ENCODE peak calls at places on chromosomes 11 and 22, in nine cellular contexts. C is dorsolateral prefrontal cortex, W is adrenal gland, T is tibial nerve, G is heart left ventricle, N is sigmoid colon, O is left ventricle myocardium inferior, F is fibroblast of lung, B is SK-N-SH. X is an unnamed sample. For H3K27me3, the result is how much of the 10 kb centered on the place peaks cover.

GRCh38 chr11:26992031-26992541 is 1.8 kb upstream of the FIBIN start:
- DNase-seq in G (no peak), T (peak), B (no peak), W (no peak), C (no peak), O (no peak), F (peak), N (no peak), X (no peak)

GRCh38 chr11:19962053-19962794 is 198.1 kb downstream of the DBX1 start:
- DNase-seq in N (no peak), O (no peak), W (no peak), B (no peak), C (no peak), F (no peak), T (no peak), G (no peak), X (no peak)

GRCh38 chr11:490930-491260 is 16.1 kb downstream of the RNH1 start:
- DNase-seq in O (no peak), W (no peak), N (no peak), T (no peak), G (no peak), F (no peak), C (no peak), B (no peak), X (no peak)

GRCh38 chr11:30017467-30017895 is 651 bp upstream of the KCNA4 start:
- DNase-seq in W (no peak), F (no peak), G (no peak), N (no peak), B (no peak), O (no peak), C (no peak), T (no peak), X (no peak)

GRCh38 chr22:19959043-19959586 is 17.5 kb upstream of the TXNRD2 start:
- DNase-seq in B (peak), O (peak), T (peak), F (peak), W (peak), C (no peak), N (peak), G (peak), X (no peak)

GRCh38 chr11:16028406-16028805 is 327.9 kb downstream of the SOX6 start:
- DNase-seq in T (no peak), W (no peak), B (no peak), C (no peak), F (peak), G (no peak), N (no peak), O (no peak), X (no peak)

GRCh38 chr22:30694171-30694637 is 470 bp upstream of the OSBP2 start:
- DNase-seq in C (peak), O (peak), W (peak), N (peak), T (peak), F (peak), G (peak), B (peak), X (peak)

GRCh38 chr11:2518112-2518982 is 73.5 kb downstream of the KCNQ1 start:
- DNase-seq in G (peak), C (peak), W (no peak), O (peak), N (peak), B (peak), T (no peak), F (no peak), X (no peak)

GRCh38 chr22:49969751-49970527 is 9.4 kb downstream of the PIM3 start:
- DNase-seq in F (no peak), T (no peak), O (peak), G (no peak), C (no peak), B (peak), W (peak), N (peak), X (peak)

GRCh38 chr11:82720267-82720666 is 13.4 kb downstream of the FAM181B start:
- DNase-seq in C (no peak), G (no peak), W (peak), F (no peak), N (no peak), B (no peak), O (no peak), T (no peak), X (no peak)

GRCh38 chr11:111797145-111797581 is 31.0 kb upstream of the PPP2R1B start:
- DNase-seq in N (no peak), F (peak), B (no peak), O (no peak), G (no peak), W (no peak), C (peak), T (no peak), X (peak)

GRCh38 chr22:23395476-23396361 is 184.4 kb downstream of the IGLL1 start:
- DNase-seq in C (no peak), W (no peak), O (no peak), G (no peak), B (no peak), F (no peak), N (peak), T (no peak), X (no peak)

GRCh38 chr22:46971141-46971775 is 208.8 kb downstream of the TBC1D22A start:
- DNase-seq in F (peak), W (peak), C (no peak), N (peak), B (peak), O (peak), G (peak), T (peak), X (no peak)

GRCh38 chr11:126414615-126415014 is 59.1 kb downstream of the ST3GAL4 start:
- DNase-seq in F (no peak), G (no peak), C (no peak), N (no peak), B (no peak), O (no peak), W (no peak), T (no peak), X (no peak)

GRCh38 chr22:33909075-33909458 is 11.2 kb downstream of the LARGE1 start:
- DNase-seq in W (peak), B (no peak), T (no peak), O (no peak), C (no peak), G (no peak), N (peak), F (peak), X (no peak)

GRCh38 chr22:44200451-44200850 is 19.7 kb downstream of the PARVG start:
- DNase-seq in W (no peak), F (no peak), T (no peak), O (no peak), N (peak), G (no peak), B (no peak), C (no peak), X (no peak)
- H3K4me3 ChIP-seq in W (no peak), F (no peak), T (no peak), O (no peak), N (no peak), G (no peak), B (no peak), C (no peak), X (no peak)

DNA sequence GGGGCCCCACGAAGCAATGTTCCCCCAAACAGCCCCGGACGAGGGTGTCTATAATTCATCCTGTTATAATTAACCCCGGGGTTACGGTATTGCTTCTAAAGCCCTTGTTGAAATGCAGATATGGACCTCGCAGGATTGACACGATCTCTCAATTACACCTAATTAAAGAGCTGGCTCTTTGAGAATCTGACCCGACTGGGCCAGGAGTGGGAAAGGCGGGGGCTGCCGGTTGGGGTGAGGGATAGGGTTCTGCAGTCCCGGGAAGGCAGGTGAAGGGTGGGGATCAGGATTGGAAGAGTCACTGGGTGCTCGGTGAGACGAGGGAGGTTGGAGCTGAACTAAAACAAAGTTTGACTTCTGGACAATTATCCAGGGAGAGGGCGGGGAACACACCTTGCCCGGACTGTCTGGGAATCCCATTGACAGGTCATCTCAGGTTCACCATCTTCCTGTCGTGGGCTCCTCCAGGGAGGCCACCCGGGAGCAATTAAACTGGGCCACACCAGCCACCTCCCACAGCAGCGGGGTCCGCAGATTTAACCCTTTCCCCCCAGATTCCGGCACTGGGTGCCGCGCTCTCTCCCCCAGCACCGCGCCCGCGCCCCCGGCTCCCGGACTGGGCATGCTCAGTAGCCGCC is 368 bp upstream of the ELMOD1 start:
- DNase-seq in B (no peak), W (no peak), F (no peak), G (no peak), C (no peak), N (no peak), T (no peak), O (no peak), X (no peak)
- H3K27me3 ChIP-seq in B (under half), W (under half), F (under half), G (under half), C (under half), N (under half), T (half or more), O (half or more), X (under half)

DNA sequence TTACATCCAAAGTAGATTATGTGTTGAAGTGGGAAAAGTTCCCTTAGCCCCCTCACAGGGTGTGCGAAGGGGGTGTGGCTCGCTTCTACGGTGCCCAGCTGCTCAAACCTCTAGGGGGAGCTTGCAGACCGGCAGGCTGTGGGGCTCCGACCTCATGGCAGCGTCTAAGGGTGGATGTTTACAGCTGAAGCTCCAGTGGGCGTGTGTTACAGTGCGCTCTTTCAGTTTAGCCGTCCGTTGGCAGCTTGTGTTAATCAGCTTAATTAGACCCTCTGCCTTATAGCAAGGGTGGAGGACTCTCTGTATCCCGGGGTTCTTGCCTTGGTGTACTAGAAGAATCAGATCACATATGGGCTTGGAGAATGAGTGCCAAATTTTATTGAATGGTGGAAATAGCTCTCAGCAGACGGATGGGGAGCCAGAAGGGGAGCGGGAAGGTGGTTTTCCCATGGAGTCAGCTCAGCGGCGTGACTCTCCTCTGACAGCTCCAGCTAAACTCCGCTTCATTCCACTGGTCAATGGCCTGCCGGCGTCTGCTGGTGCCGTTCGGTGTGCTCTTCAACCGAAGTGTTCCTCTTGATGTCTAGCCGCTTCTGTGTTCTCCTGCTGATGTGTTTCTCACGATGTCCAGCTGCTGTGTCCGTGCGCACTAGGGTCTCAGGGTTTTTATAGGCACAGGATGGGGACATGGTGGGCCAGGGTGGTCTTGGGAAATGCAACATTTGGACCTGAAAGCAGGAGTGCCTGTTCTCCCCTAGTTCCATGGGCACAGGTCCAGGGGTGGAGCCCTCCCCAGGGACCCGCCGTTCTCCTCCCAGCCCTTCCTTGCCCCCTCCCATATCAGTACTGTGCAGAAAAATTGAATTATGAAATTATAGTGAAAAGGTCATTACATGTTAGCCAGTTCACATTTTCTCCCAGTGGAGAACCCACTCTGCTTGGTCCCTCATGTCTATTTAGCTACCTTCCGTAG is 28.6 kb upstream of the OR10G7 start:
- DNase-seq in B (peak), W (peak), T (no peak), F (peak), O (no peak), C (no peak), G (no peak), N (no peak), X (peak)
- TF ChIP-seq CTCF in B (peak), W (no peak), T (peak), F (peak), O (peak), C (peak), G (no peak), N (peak), X (peak)

GRCh38 chr11:86243377-86243776 is 1.2 kb upstream of the EED start:
- DNase-seq in C (no peak), F (no peak), T (no peak), O (no peak), N (no peak), B (no peak), W (no peak), G (no peak), X (no peak)
- H3K4me3 ChIP-seq in C (no peak), F (no peak), T (no peak), O (no peak), N (no peak), B (no peak), W (no peak), G (no peak), X (no peak)

DNA sequence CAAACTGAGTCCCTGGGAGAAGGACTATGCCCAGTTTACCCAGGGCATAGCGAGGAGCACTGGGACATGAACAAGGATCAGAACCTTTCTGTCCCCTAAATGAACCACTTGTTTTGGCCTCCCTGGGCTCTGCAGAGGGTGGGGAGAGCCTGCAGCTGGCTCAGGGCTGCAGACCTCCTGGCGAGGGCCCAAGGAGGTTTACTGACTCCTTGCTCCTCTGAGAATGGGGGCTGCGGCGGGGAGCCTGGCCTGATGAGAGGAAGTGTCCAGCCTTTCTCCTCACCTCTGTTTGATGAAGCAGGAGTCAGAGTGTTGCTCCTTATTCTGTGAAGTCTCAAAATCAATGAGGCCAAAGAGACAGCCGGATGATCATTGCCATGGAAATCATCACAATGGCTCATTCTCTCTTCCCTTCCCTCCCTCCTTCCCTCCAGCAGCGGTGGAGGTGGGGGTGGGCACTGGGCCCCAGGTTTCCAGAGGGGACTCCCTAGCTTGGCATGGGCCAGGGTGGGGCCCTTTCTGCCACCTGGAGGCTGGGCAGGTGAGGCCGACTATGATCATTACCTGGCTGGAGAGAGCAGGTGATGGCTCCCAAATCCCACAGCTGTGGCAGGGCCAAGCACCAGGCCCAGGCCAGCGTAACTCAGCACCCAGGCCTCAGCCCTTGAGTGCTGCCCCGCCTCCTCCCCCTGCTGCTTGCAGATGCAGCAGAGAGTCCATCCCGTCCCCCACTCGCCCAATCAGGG is 169.7 kb downstream of the CEP164 start:
- DNase-seq in C (no peak), B (no peak), F (no peak), G (no peak), W (no peak), N (no peak), T (no peak), O (no peak), X (no peak)
- H3K27me3 ChIP-seq in C (under half), B (under half), F (under half), G (under half), W (under half), N (under half), T (under half), O (under half), X (under half)

GRCh38 chr11:72328366-72329224 is 84.6 kb upstream of the PHOX2A start:
- DNase-seq in O (no peak), F (peak), C (no peak), W (no peak), B (no peak), N (no peak), G (no peak), T (no peak), X (no peak)
- TF ChIP-seq CTCF in O (peak), F (no peak), C (no peak), W (no peak), B (peak), N (no peak), G (no peak), T (no peak), X (peak)

DNA sequence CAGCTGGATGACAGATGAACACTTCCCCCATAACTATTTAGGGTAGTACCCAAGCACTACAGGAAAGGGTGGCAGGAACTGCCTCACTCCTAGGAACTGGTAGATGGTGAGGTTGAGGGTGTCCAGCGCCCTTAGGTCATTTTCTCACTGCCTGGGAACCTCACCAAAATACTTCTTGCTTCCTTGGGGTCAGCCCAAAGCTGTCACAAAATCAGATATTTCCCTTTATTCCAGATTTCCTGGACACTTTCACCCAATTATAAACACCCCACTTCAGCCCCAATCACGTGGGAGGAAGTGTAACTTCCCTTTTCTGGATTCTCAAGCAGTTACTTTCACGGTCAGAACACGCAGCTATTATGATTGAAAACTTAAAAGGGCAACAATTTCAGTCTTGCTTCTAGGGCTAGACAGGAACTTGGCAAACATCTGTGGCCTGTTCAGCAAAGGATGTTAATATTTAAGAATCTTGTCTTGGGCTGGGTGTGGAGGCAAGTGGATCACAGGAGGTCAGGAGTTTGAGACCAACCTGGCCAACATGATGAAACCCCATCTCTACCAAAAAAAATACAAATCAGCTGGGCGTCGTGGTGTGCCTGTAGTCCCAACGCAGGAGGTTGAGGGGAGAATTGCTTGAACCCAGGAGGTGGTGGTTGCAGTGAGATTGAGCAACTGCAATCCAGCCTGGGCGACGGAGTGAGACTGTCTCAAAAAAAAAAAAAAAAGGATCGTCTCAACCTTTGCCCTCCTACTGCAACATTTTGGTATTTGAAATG is 4.0 kb downstream of the FTH1 start:
- DNase-seq in B (no peak), W (peak), C (no peak), N (peak), O (no peak), T (peak), G (no peak), F (peak), X (no peak)
- H3K4me3 ChIP-seq in B (no peak), W (peak), C (peak), N (no peak), O (peak), T (no peak), G (peak), F (peak), X (no peak)

GRCh38 chr11:33827206-33827605 is 52.9 kb upstream of the FBXO3 start:
- DNase-seq in G (no peak), W (no peak), O (no peak), T (no peak), F (no peak), N (no peak), C (no peak), B (no peak), X (no peak)
- H3K27me3 ChIP-seq in G (under half), W (under half), O (half or more), T (under half), F (under half), N (under half), C (under half), B (under half), X (under half)